ENCODE peak calls at places on chromosomes 1 and 21, in ten cellular contexts. A is brain microvascular endothelial cell, R is stomach, L is tibial nerve, B is colonic mucosa, D is tibial artery, J is osteoblast, M is fibroblast of lung, U is mammary epithelial cell, W is neural progenitor cell. E is an unnamed sample.
A peak's percentile ranks its signal among the peaks of the same experiment; 100 is the strongest.

GRCh38 chr1:221040716-221041275 is 161.6 kb downstream of the HLX start:
- DNase-seq in U (no peak), L (no peak), B (no peak), R (no peak), M (no peak), D (no peak), J (no peak), A (no peak), W (no peak), E (no peak)

GRCh38 chr21:19246018-19246417 is 842.4 kb upstream of the TMPRSS15 start:
- DNase-seq in B (no peak), W (no peak), A (no peak), U (no peak), J (no peak), R (no peak), L (no peak), D (no peak), M (no peak), E (no peak)

GRCh38 chr1:1573843-1574720 is 581 bp downstream of the SSU72 start:
- DNase-seq in D (no peak), L (no peak), W (peak; percentile 91), R (no peak), J (peak; percentile 98), M (peak; percentile 69), B (peak; percentile 63), U (peak; percentile 49), A (peak; percentile 51), E (peak; percentile 84)

GRCh38 chr1:62178372-62178771 is 16.3 kb upstream of the L1TD1 start:
- DNase-seq in W (no peak), U (no peak), B (no peak), A (no peak), R (no peak), D (no peak), J (no peak), L (no peak), M (no peak), E (no peak)

GRCh38 chr1:173478099-173478555 is 992 bp downstream of the PRDX6 start:
- DNase-seq in A (peak; percentile 60), W (peak; percentile 27), D (peak; percentile 77), R (peak; percentile 58), U (peak; percentile 78), B (peak; percentile 58), M (peak; percentile 72), L (no peak), J (peak; percentile 73), E (peak; percentile 65)

GRCh38 chr1:115336741-115337140 is 1.3 kb downstream of the NGF start:
- DNase-seq in L (no peak), A (no peak), D (no peak), R (no peak), M (no peak), B (no peak), U (no peak), W (no peak), J (no peak), E (no peak)

GRCh38 chr1:186481303-186481888 is 20.5 kb upstream of the PDC start:
- DNase-seq in J (no peak), B (no peak), R (no peak), U (no peak), W (no peak), M (no peak), L (no peak), A (no peak), D (no peak), E (no peak)

GRCh38 chr21:16767201-16767600 is 745.6 kb upstream of the CXADR start:
- DNase-seq in M (no peak), A (no peak), R (no peak), U (no peak), B (no peak), L (no peak), D (no peak), W (no peak), J (no peak), E (no peak)

GRCh38 chr1:179591592-179592580 is at the start of gene TDRD5:
- DNase-seq in L (no peak), B (peak; percentile 76), R (peak; percentile 69), U (no peak), A (no peak), W (peak; percentile 10), D (no peak), M (no peak), J (peak; percentile 81), E (no peak)

GRCh38 chr1:8367571-8368184 is 49.8 kb downstream of the SLC45A1 start:
- DNase-seq in U (no peak), R (no peak), M (no peak), J (no peak), B (no peak), D (no peak), A (no peak), W (no peak), L (no peak), E (no peak)

GRCh38 chr1:164773146-164773545 is 214.2 kb downstream of the PBX1 start:
- DNase-seq in U (no peak), R (no peak), L (no peak), J (no peak), A (no peak), D (no peak), M (no peak), B (no peak), W (no peak), E (no peak)

GRCh38 chr1:53592521-53592982 is 133.4 kb downstream of the DMRTB1 start:
- DNase-seq in W (peak; percentile 29), U (peak; percentile 9), D (peak; percentile 64), R (peak; percentile 75), L (no peak), B (peak; percentile 26), M (peak; percentile 77), A (peak; percentile 33), J (no peak), E (no peak)

GRCh38 chr1:21313146-21313885 is 23.1 kb upstream of the ECE1 start:
- DNase-seq in L (no peak), R (no peak), B (no peak), J (peak; percentile 92), A (no peak), U (no peak), D (no peak), W (no peak), M (no peak), E (no peak)

GRCh38 chr1:161736332-161736969 is 13.1 kb upstream of the DUSP12 start:
- DNase-seq in A (no peak), J (no peak), M (peak; percentile 39), B (no peak), L (no peak), D (no peak), U (peak; percentile 73), R (no peak), W (no peak), E (no peak)

GRCh38 chr1:91018006-91018405 is 3.8 kb downstream of the ZNF644 start:
- DNase-seq in M (peak; percentile 38), A (no peak), W (no peak), B (no peak), R (no peak), L (no peak), J (peak; percentile 65), D (no peak), U (no peak), E (no peak)

GRCh38 chr1:218421531-218421930 is 76.4 kb downstream of the TGFB2 start:
- DNase-seq in W (no peak), D (no peak), R (no peak), J (no peak), B (no peak), U (peak; percentile 19), A (no peak), M (no peak), L (no peak), E (no peak)

GRCh38 chr1:110005971-110006370 is 21.4 kb downstream of the AHCYL1 start:
- DNase-seq in J (no peak), A (no peak), W (no peak), D (no peak), M (peak; percentile 51), B (no peak), R (no peak), U (no peak), L (no peak), E (no peak)

DNA sequence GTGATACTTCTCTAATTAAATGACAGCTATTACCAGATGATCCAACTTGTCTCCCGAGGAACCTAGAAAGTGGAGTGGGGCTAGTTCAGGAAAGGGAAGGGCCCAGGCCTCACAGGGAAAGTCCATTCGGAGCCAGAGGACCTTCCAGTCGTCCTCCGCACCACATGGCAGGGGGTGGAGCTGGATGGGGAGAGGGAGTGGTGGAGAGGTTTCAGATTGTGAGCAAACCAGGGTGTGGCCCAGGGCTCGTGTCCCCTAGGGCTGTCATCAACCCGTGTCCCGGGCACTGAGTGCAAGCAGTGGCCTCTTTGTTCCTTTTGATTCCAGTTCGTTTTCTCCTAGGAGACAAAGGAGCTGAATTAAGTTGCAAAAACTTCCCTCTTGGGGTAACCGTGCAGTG is 114.9 kb downstream of the HUNK start:
- DNase-seq in A (no peak), D (no peak), W (no peak), B (peak; percentile 69), U (no peak), J (no peak), M (no peak), R (no peak), L (no peak), E (peak; percentile 39)
- H3K27me3 ChIP-seq in A (no peaks in the 10 kb centered on the region), D (peaks cover 3% of the 10 kb centered on the region), W (no peaks in the 10 kb centered on the region), B (no peaks in the 10 kb centered on the region), U (no peaks in the 10 kb centered on the region), J (no peaks in the 10 kb centered on the region), M (no peaks in the 10 kb centered on the region), R (no peaks in the 10 kb centered on the region), L (no peaks in the 10 kb centered on the region), E (no peaks in the 10 kb centered on the region)

GRCh38 chr21:36700295-36700960 is 1.5 kb downstream of the SIM2 start:
- DNase-seq in B (no peak), R (no peak), A (no peak), L (no peak), D (no peak), J (peak; percentile 84), W (peak; percentile 65), M (no peak), U (no peak), E (no peak)
- H3K27me3 ChIP-seq in B (peaks cover 99% of the 10 kb centered on the region), R (peaks cover 30% of the 10 kb centered on the region), A (peaks cover 96% of the 10 kb centered on the region), L (peaks cover 100% of the 10 kb centered on the region), D (peaks cover 100% of the 10 kb centered on the region), J (peaks cover 17% of the 10 kb centered on the region), W (peaks cover 100% of the 10 kb centered on the region), M (peaks cover 98% of the 10 kb centered on the region), U (peaks cover 93% of the 10 kb centered on the region), E (peaks cover 100% of the 10 kb centered on the region)

GRCh38 chr21:42063206-42063577 is 7.9 kb upstream of the UMODL1 start:
- DNase-seq in U (no peak), L (no peak), B (peak; percentile 54), A (no peak), J (peak; percentile 85), W (no peak), R (peak; percentile 48), D (no peak), M (no peak), E (no peak)
- H3K27me3 ChIP-seq in U (no peaks in the 10 kb centered on the region), L (peaks cover 39% of the 10 kb centered on the region), B (no peaks in the 10 kb centered on the region), A (no peaks in the 10 kb centered on the region), J (peaks cover 32% of the 10 kb centered on the region), W (no peaks in the 10 kb centered on the region), R (no peaks in the 10 kb centered on the region), D (peaks cover 3% of the 10 kb centered on the region), M (peaks cover 32% of the 10 kb centered on the region), E (peaks cover 14% of the 10 kb centered on the region)

GRCh38 chr1:200035397-200035955 is 8.0 kb downstream of the NR5A2 start:
- DNase-seq in R (no peak), M (no peak), D (no peak), L (no peak), J (no peak), A (no peak), B (peak; percentile 43), U (no peak), W (peak; percentile 55), E (no peak)
- H3K27me3 ChIP-seq in R (peaks cover 31% of the 10 kb centered on the region), M (peaks cover 83% of the 10 kb centered on the region), D (peaks cover 90% of the 10 kb centered on the region), L (peaks cover 100% of the 10 kb centered on the region), J (peaks cover 97% of the 10 kb centered on the region), A (peaks cover 94% of the 10 kb centered on the region), B (peaks cover 6% of the 10 kb centered on the region), U (peaks cover 68% of the 10 kb centered on the region), W (peaks cover 100% of the 10 kb centered on the region), E (peaks cover 96% of the 10 kb centered on the region)

GRCh38 chr1:29469457-29469856 is 233.1 kb downstream of the PTPRU start:
- DNase-seq in U (no peak), A (no peak), B (no peak), M (no peak), W (no peak), L (no peak), J (peak; percentile 57), R (no peak), D (peak; percentile 32), E (peak; percentile 76)
- H3K27me3 ChIP-seq in U (no peaks in the 10 kb centered on the region), A (no peaks in the 10 kb centered on the region), B (no peaks in the 10 kb centered on the region), M (no peaks in the 10 kb centered on the region), W (no peaks in the 10 kb centered on the region), L (no peaks in the 10 kb centered on the region), J (peaks cover 9% of the 10 kb centered on the region), R (no peaks in the 10 kb centered on the region), D (peaks cover 27% of the 10 kb centered on the region), E (no peaks in the 10 kb centered on the region)

E was measured in psoas muscle.